ENCODE peak calls at places on chromosomes 7 and 10, in four cellular contexts. One of them, this sample, is unnamed.

GRCh38 chr10:4033341-4033896 is 248.4 kb upstream of the KLF6 start:
- DNase-seq in H1: no peak
- DNase-seq in suprapubic skin: no peak
- DNase-seq in transverse colon: no peak
- DNase-seq in this sample: no peak

GRCh38 chr7:92641921-92642511 is 51.8 kb upstream of the FAM133B start:
- DNase-seq in H1: no peak
- DNase-seq in suprapubic skin: no peak
- DNase-seq in transverse colon: no peak
- DNase-seq in this sample: no peak

GRCh38 chr7:54663186-54663585 is 95.8 kb downstream of the SEC61G start:
- DNase-seq in H1: no peak
- DNase-seq in suprapubic skin: no peak
- DNase-seq in transverse colon: no peak
- DNase-seq in this sample: no peak

GRCh38 chr10:52874541-52874940 is 102.0 kb upstream of the MBL2 start:
- DNase-seq in H1: no peak
- DNase-seq in suprapubic skin: no peak
- DNase-seq in transverse colon: no peak
- DNase-seq in this sample: no peak

GRCh38 chr7:119374436-119374835 is 898.5 kb upstream of the KCND2 start:
- DNase-seq in H1: no peak
- DNase-seq in suprapubic skin: no peak
- DNase-seq in transverse colon: no peak
- DNase-seq in this sample: no peak

GRCh38 chr10:88417337-88417736 is 165.8 kb downstream of the RNLS start:
- DNase-seq in H1: no peak
- DNase-seq in suprapubic skin: no peak
- DNase-seq in transverse colon: no peak
- DNase-seq in this sample: no peak

GRCh38 chr7:55592492-55592891 is 20.2 kb upstream of the VOPP1 start:
- DNase-seq in H1: no peak
- DNase-seq in suprapubic skin: no peak
- DNase-seq in transverse colon: no peak
- DNase-seq in this sample: no peak

GRCh38 chr7:25495342-25495855 is 267.1 kb upstream of the NPVF start:
- DNase-seq in H1: no peak
- DNase-seq in suprapubic skin: no peak
- DNase-seq in transverse colon: no peak
- DNase-seq in this sample: no peak

DNA sequence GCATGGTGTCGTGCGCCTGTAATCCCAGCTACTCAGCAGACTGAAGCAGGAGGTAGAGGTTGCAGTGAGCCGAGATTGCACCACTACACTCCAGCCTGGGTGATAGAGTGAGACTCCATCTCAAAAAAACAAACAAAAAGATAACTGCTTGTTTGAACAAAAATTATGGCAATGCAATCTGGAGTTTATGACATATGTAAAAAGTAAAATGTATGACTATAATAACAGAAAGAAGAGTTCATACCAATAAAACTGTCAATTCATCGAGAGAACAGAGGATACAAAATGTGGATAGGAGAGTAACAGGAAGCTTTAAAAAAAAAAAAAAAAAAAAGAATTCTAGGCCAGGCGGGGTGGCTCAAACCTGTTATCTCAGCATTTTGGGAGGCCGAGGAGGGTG is 19.2 kb downstream of the SLC25A16 start:
- DNase-seq in H1: no peak
- DNase-seq in suprapubic skin: no peak
- DNase-seq in transverse colon: no peak
- DNase-seq in this sample: no peak
- TF ChIP-seq EP300 in H1: no peak
- TF ChIP-seq EP300 in suprapubic skin: no peak
- TF ChIP-seq EP300 in transverse colon: no peak
- TF ChIP-seq EP300 in this sample: no peak

GRCh38 chr7:44063894-44064651 is 1.3 kb downstream of the PGAM2 start:
- DNase-seq in H1: peak
- DNase-seq in suprapubic skin: peak
- DNase-seq in transverse colon: peak
- DNase-seq in this sample: peak

GRCh38 chr7:44066111-44066460 is 719 bp upstream of the PGAM2 start:
- DNase-seq in H1: no peak
- DNase-seq in suprapubic skin: peak
- DNase-seq in transverse colon: no peak
- DNase-seq in this sample: no peak

GRCh38 chr7:44066494-44067063 is 1.2 kb upstream of the PGAM2 start:
- DNase-seq in H1: no peak
- DNase-seq in suprapubic skin: peak
- DNase-seq in transverse colon: peak
- DNase-seq in this sample: peak

GRCh38 chr7:44064791-44065430 is 456 bp downstream of the PGAM2 start:
- DNase-seq in H1: no peak
- DNase-seq in suprapubic skin: peak
- DNase-seq in transverse colon: peak
- DNase-seq in this sample: peak

GRCh38 chr7:44065431-44066110 is at the start of gene PGAM2:
- DNase-seq in H1: peak
- DNase-seq in suprapubic skin: peak
- DNase-seq in transverse colon: peak
- DNase-seq in this sample: peak
- TF ChIP-seq POLR2A in H1: no peak
- TF ChIP-seq POLR2A in suprapubic skin: no peak
- TF ChIP-seq POLR2A in transverse colon: peak
- TF ChIP-seq POLR2A in this sample: no peak

DNA sequence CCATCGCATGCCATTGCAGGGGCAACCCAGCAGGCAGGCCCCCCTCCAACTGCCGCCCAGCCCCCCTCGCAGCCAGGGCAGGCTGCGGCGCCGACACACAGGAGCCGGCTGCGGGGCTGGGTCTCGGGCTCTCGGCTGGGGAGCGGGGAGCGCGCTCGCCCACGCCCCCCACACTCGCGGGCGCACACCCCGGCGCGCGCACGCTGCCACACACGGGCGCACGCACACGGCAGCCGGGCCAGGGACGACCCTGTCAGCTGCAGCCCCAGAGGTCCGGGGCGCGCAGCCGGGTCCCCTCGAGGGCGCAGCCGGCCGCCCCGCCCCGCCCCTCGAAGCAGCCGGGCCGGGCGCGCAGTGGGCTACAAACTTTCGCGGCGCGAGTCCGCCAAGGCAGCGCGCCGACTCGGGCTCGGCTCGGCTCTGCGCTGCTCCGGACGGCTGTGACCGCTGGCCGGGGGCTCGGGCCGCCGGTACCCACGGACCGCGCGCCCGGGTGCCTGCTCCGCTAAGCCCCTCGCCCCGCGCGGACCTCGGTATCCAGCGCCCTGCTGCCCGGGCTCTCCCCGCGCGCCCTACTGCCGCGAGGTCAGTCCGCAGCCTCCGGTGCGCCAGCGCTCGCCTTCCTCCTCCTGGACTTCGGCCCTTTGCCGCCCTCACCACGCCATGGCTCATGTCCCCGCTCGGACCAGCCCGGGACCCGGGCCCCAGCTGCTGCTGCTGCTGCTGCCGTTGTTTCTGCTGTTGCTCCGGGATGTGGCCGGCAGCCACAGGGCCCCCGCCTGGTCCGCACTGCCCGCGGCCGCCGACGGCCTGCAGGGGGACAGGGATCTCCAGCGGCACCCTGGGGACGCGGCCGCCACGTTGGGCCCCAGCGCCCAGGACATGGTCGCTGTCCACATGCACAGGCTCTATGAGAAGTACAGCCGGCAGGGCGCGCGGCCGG is at the start of gene GDF10:
- DNase-seq in H1: peak
- DNase-seq in suprapubic skin: peak
- DNase-seq in transverse colon: no peak
- DNase-seq in this sample: no peak
- TF ChIP-seq EP300 in H1: no peak
- TF ChIP-seq EP300 in suprapubic skin: no peak
- TF ChIP-seq EP300 in transverse colon: no peak
- TF ChIP-seq EP300 in this sample: no peak

GRCh38 chr10:24406809-24407483 is 198.0 kb downstream of the KIAA1217 start:
- DNase-seq in H1: no peak
- DNase-seq in suprapubic skin: no peak
- DNase-seq in transverse colon: no peak
- DNase-seq in this sample: no peak
- TF ChIP-seq POLR2A in H1: no peak
- TF ChIP-seq POLR2A in suprapubic skin: no peak
- TF ChIP-seq POLR2A in transverse colon: no peak
- TF ChIP-seq POLR2A in this sample: no peak

GRCh38 chr7:22400150-22400814 is 43.3 kb upstream of the RAPGEF5 start:
- DNase-seq in H1: no peak
- DNase-seq in suprapubic skin: no peak
- DNase-seq in transverse colon: no peak
- DNase-seq in this sample: no peak

GRCh38 chr7:22400933-22401553 is 44.1 kb upstream of the RAPGEF5 start:
- DNase-seq in H1: no peak
- DNase-seq in suprapubic skin: no peak
- DNase-seq in transverse colon: no peak
- DNase-seq in this sample: no peak

GRCh38 chr7:22402250-22402649 is 45.3 kb upstream of the RAPGEF5 start:
- DNase-seq in H1: no peak
- DNase-seq in suprapubic skin: no peak
- DNase-seq in transverse colon: no peak
- DNase-seq in this sample: no peak

GRCh38 chr7:22404421-22405023 is 47.6 kb upstream of the RAPGEF5 start:
- DNase-seq in H1: no peak
- DNase-seq in suprapubic skin: no peak
- DNase-seq in transverse colon: no peak
- DNase-seq in this sample: no peak

DNA sequence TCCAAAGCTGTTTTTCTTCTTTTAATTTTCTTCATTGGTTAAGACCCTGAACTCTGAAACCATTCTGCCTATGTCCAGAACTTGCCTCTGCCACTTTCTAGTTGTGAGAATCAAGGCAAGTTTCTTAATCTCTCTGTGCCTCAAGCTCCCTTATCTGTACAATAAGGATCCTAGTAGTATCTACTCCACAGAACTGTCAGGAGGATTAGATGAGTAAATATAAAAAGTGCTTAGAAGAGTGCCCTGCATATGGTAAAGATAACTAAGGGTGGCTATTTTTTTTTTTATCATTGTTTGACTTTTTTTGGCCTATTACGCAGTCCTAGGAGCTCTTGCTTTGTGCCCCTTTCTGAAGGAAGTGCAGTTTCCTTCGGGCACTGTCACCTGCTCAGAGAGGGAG is 46.4 kb upstream of the RAPGEF5 start:
- DNase-seq in H1: no peak
- DNase-seq in suprapubic skin: no peak
- DNase-seq in transverse colon: no peak
- DNase-seq in this sample: no peak
- TF ChIP-seq EP300 in H1: no peak
- TF ChIP-seq EP300 in suprapubic skin: no peak
- TF ChIP-seq EP300 in transverse colon: no peak
- TF ChIP-seq EP300 in this sample: no peak

DNA sequence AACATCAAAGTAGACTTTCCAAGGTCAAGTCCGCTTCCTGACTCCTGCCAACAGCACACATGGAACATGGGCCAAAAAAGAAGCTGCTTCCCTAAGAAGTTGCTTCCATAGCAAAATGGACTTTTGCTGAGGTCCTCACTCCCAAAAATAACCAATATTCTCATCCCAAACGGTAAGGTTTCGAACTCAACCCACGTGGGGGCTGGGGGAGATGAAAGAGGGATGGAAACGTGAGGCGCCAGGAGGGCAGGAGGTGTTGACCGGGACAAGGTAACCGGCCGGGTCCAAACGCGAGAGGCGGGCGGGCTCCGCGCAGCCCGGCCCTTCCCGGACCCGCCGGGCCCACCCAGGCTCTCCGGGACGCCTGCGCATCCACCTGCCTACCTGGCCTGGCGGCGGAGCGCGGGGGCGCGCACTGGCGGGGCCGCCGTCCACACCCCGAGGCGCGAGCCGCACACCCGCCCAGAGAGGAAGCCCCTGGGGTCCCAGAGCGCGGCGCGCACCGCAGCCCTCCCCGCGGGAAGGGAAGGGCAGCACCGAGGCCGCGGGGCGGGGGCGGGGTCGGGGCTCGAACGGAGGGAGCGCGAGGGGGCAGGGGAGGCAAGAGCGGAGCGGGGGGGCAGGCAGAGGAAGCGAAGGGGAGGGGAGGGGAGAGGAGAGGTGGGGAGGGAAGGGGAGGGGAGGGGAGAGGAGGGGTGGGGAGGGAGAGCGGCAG is 740 bp downstream of the LMBR1 start:
- DNase-seq in H1: peak
- DNase-seq in suprapubic skin: peak
- DNase-seq in transverse colon: peak
- DNase-seq in this sample: peak
- TF ChIP-seq POLR2A in H1: peak
- TF ChIP-seq POLR2A in suprapubic skin: no peak
- TF ChIP-seq POLR2A in transverse colon: no peak
- TF ChIP-seq POLR2A in this sample: no peak

DNA sequence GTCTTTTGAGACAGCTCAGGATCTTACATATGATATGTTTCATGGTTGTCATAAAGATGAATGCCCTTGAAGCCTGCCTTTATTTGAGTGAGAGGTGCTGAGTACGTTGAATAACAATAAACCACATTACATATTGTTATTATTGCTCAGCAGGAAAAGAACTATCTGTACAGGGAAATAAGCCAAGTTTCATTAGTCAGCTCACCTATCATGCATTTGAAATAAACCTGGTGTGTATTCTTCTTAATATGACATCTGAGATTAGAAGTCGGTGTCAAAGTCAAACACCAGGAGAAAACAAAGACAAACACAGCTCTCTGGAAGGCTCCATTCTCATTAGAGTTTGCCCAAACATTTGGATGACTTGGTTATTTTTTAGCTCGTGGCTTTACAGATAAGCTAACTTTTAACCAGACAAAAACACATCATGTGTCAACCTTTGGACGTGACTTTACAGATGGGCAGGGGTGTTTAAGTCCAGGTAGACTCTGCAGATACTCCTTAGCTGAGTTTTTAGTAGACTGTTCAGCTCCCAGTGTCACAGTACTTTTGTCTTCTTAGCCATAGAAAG is 71.2 kb upstream of the AOAH start:
- DNase-seq in H1: no peak
- DNase-seq in suprapubic skin: no peak
- DNase-seq in transverse colon: no peak
- DNase-seq in this sample: no peak
- TF ChIP-seq EP300 in H1: no peak
- TF ChIP-seq EP300 in suprapubic skin: no peak
- TF ChIP-seq EP300 in transverse colon: no peak
- TF ChIP-seq EP300 in this sample: no peak

DNA sequence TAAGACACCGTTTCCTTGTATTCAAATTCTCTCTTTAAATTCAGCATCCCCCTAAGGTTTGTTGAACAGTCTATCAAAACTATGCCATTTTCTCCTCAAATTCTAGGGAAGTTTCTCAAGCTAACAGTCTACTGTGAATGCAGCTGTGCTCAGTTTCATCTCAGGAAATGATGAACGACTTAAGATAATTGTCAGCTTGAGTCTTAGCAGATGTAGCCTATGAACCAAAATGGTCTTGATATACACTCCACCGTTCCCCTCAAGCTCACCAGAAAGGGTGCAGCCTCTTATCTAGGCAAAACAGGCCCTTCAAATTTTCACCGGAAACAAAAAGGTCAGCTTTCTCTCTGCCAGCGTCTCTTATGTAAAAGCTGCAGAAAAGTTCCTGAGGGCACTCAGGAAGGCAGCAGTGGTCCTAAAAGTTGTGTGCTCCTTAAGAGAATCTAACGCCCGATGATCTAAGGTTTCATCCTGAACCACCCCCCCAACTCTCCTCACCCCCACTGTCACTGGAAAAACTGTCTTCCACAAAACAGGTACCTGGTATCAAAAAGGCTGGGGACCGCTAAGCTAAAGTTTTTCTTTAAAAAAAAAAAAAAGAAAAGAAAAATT is 2.1 kb downstream of the DNAJC9 start:
- DNase-seq in H1: no peak
- DNase-seq in suprapubic skin: no peak
- DNase-seq in transverse colon: no peak
- DNase-seq in this sample: no peak
- TF ChIP-seq POLR2A in H1: peak
- TF ChIP-seq POLR2A in suprapubic skin: no peak
- TF ChIP-seq POLR2A in transverse colon: no peak
- TF ChIP-seq POLR2A in this sample: no peak

This sample was measured in sigmoid colon.